ENCODE peak calls at places on chromosomes 16 and 17, in seven cellular contexts. Q is GM19239; F is left colon; N is ELF-1; H is IMR-90; D is stimulated activated CD4-positive, alpha-beta T cell treated with anti-CD3 and anti-CD28 coated beads, Interleukin-4, amount 100 ng/mL, for 24 hours; V is CD4-positive, alpha-beta T cell. A is an unnamed sample.

GRCh38 chr17:47276868-47277267 is 23.2 kb downstream of the ITGB3 start:
- DNase-seq in F (peak), D (no peak), V (no peak), Q (no peak), H (peak), N (peak), A (no peak)

GRCh38 chr16:86953631-86954465 is 363.3 kb downstream of the C16orf95 start:
- DNase-seq in Q (no peak), H (no peak), D (no peak), F (no peak), N (peak), V (no peak), A (no peak)

GRCh38 chr16:11147033-11147848 is 108.8 kb downstream of the SOCS1 start:
- DNase-seq in V (no peak), Q (no peak), H (no peak), D (no peak), N (no peak), F (no peak), A (no peak)

GRCh38 chr17:60573139-60573975 is 26.6 kb upstream of the PPM1D start:
- DNase-seq in V (no peak), N (peak), H (peak), F (no peak), Q (no peak), D (no peak), A (no peak)

GRCh38 chr16:81842564-81843242 is 63.6 kb downstream of the PLCG2 start:
- DNase-seq in D (no peak), F (no peak), H (no peak), N (no peak), Q (no peak), V (no peak), A (no peak)

GRCh38 chr16:80117731-80118130 is 423.1 kb upstream of the DYNLRB2 start:
- DNase-seq in F (no peak), V (no peak), Q (no peak), D (no peak), N (no peak), H (no peak), A (no peak)

GRCh38 chr17:49753959-49754391 is 10.0 kb downstream of the FAM117A start:
- DNase-seq in Q (no peak), N (no peak), H (no peak), F (no peak), V (no peak), D (no peak), A (no peak)

GRCh38 chr17:78241277-78242023 is 10.0 kb downstream of the TMEM235 start:
- DNase-seq in H (peak), N (peak), F (no peak), D (no peak), V (no peak), Q (no peak), A (no peak)

GRCh38 chr16:67883872-67884261 is 818 bp upstream of the NRN1L start:
- DNase-seq in Q (peak), F (peak), N (peak), V (peak), H (peak), D (peak), A (peak)

GRCh38 chr16:86259499-86259898 is 250.8 kb upstream of the FOXF1 start:
- DNase-seq in F (no peak), D (no peak), N (no peak), Q (no peak), H (no peak), V (no peak), A (no peak)

GRCh38 chr17:13244511-13244910 is 226.7 kb upstream of the ELAC2 start:
- DNase-seq in N (no peak), F (no peak), Q (no peak), V (no peak), H (no peak), D (no peak), A (no peak)

GRCh38 chr16:69150146-69150865 is 17.9 kb downstream of the UTP4 start:
- DNase-seq in D (peak), Q (peak), N (peak), F (peak), V (peak), H (peak), A (peak)

GRCh38 chr17:4998027-4998665 is 396 bp downstream of the KIF1C start:
- DNase-seq in F (no peak), Q (peak), D (peak), N (peak), V (no peak), H (no peak), A (no peak)

A was measured in PC-9.